ENCODE peak calls at places on chromosomes 16 and 17, in nine cellular contexts. E is mucosa of descending colon; L is AG10803; T is effector memory CD4-positive, alpha-beta T cell; R is CD8-positive, alpha-beta T cell; K is prostate gland; H is neural progenitor cell; Y is IMR-90; F is BJ. B is an unnamed sample.

GRCh38 chr17:16962804-16963203 is 9.1 kb downstream of the TNFRSF13B start:
- DNase-seq in E (no peak), L (no peak), T (no peak), R (no peak), K (no peak), H (no peak), Y (no peak), F (no peak), B (no peak)

GRCh38 chr16:16166085-16166484 is 57.2 kb downstream of the ABCC6 start:
- DNase-seq in E (no peak), L (no peak), T (no peak), R (no peak), K (no peak), H (no peak), Y (no peak), F (no peak), B (no peak)

GRCh38 chr17:76104140-76104895 is 731 bp upstream of the EXOC7 start:
- DNase-seq in E (no peak), L (no peak), T (no peak), R (no peak), K (no peak), H (no peak), Y (no peak), F (no peak), B (no peak)

GRCh38 chr17:66975614-66976378 is 11.3 kb downstream of the CACNG4 start:
- DNase-seq in E (no peak), L (no peak), T (no peak), R (no peak), K (peak; percentile 45), H (peak; percentile 69), Y (no peak), F (no peak), B (no peak)

GRCh38 chr17:48054238-48055185 is 6.4 kb downstream of the NFE2L1 start:
- DNase-seq in E (no peak), L (peak; percentile 89), T (no peak), R (no peak), K (peak; percentile 87), H (peak; percentile 99), Y (peak; percentile 60), F (peak; percentile 57), B (peak; percentile 73)

GRCh38 chr16:8887952-8888560 is 5.9 kb downstream of the LITAFD start:
- DNase-seq in E (peak; percentile 41), L (peak; percentile 75), T (no peak), R (no peak), K (peak; percentile 56), H (no peak), Y (peak; percentile 78), F (peak; percentile 29), B (no peak)

GRCh38 chr16:72664122-72664479 is 383.8 kb downstream of the ZFHX3 start:
- DNase-seq in E (no peak), L (no peak), T (no peak), R (no peak), K (no peak), H (no peak), Y (peak; percentile 7), F (no peak), B (no peak)

GRCh38 chr16:3328643-3329042 is 23.3 kb downstream of the ZNF75A start:
- DNase-seq in E (peak; percentile 52), L (no peak), T (no peak), R (no peak), K (no peak), H (no peak), Y (no peak), F (no peak), B (no peak)

GRCh38 chr16:64627288-64627687 is 494.6 kb downstream of the CDH11 start:
- DNase-seq in E (no peak), L (no peak), T (no peak), R (no peak), K (no peak), H (peak; percentile 9), Y (no peak), F (no peak), B (no peak)

DNA sequence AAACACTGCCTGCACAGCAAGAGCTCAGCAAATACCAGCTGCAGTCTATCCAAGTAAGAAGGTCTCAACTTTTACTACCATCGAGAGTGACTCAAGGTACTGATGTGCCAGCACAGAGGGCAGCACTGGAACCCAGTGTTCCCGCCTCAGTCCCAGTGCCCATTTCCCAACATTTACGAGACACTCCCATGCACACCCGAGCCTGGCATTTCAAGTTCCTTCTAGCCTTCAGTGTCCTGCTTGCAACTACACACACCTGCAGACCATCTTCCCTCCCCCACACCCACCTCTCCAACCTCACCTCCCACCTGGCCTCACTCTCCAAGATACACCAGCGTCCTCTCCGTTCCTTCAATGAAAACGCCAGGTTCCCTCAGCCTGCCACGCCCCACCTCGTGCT is 3.2 kb downstream of the KLHDC4 start:
- DNase-seq in E (no peak), L (no peak), T (no peak), R (no peak), K (peak; percentile 66), H (no peak), Y (no peak), F (no peak), B (no peak)
- H3K4me3 ChIP-seq in E (no peak overlapping the region), L (no peak overlapping the region), T (no peak overlapping the region), R (no peak overlapping the region), K (no peak overlapping the region), H (no peak overlapping the region), Y (no peak overlapping the region), F (no peak overlapping the region), B (no peak overlapping the region)

GRCh38 chr16:85128079-85128837 is 16.0 kb upstream of the CIBAR2 start:
- DNase-seq in E (no peak), L (no peak), T (no peak), R (no peak), K (no peak), H (no peak), Y (no peak), F (no peak), B (no peak)

GRCh38 chr16:85124636-85125346 is 12.5 kb upstream of the CIBAR2 start:
- DNase-seq in E (no peak), L (no peak), T (no peak), R (no peak), K (no peak), H (no peak), Y (no peak), F (no peak), B (no peak)

GRCh38 chr16:85125570-85126382 is 13.5 kb upstream of the CIBAR2 start:
- DNase-seq in E (no peak), L (no peak), T (no peak), R (no peak), K (no peak), H (no peak), Y (no peak), F (no peak), B (no peak)

GRCh38 chr16:85126731-85127662 is 14.7 kb upstream of the CIBAR2 start:
- DNase-seq in E (no peak), L (peak; percentile 72), T (no peak), R (no peak), K (no peak), H (peak; percentile 69), Y (peak; percentile 93), F (no peak), B (no peak)

GRCh38 chr16:85126383-85126730 is 14.1 kb upstream of the CIBAR2 start:
- DNase-seq in E (no peak), L (no peak), T (no peak), R (no peak), K (no peak), H (no peak), Y (no peak), F (no peak), B (no peak)
- H3K4me3 ChIP-seq in E (no peak overlapping the region), L (no peak overlapping the region), T (no peak overlapping the region), R (no peak overlapping the region), K (no peak overlapping the region), H (no peak overlapping the region), Y (no peak overlapping the region), F (no peak overlapping the region), B (no peak overlapping the region)

DNA sequence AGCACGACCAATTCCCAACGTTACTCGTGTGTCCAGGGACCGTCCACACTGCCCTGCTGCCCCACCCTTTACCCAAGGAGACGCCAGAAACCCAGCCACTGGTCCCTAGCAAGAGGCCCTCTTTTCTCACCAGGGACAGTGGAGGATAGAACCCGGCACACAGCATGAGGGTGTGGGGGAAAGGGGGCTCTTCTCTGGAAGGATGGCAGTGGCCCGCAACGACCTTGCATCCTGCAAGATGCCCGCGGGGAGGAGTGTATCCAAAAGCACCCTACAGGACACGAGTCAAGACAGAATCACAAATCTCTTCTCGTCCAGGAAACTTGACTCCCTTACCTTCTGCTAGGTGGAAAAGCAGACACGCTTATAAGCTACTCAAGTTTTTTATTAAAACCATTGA is 104.0 kb downstream of the ANKRD11 start:
- DNase-seq in E (no peak), L (no peak), T (no peak), R (no peak), K (no peak), H (no peak), Y (no peak), F (no peak), B (no peak)
- H3K4me3 ChIP-seq in E (no peak overlapping the region), L (no peak overlapping the region), T (no peak overlapping the region), R (no peak overlapping the region), K (no peak overlapping the region), H (no peak overlapping the region), Y (no peak overlapping the region), F (no peak overlapping the region), B (no peak overlapping the region)

GRCh38 chr16:67965668-67966548 is 2.5 kb downstream of the SLC12A4 start:
- DNase-seq in E (no peak), L (peak; percentile 46), T (no peak), R (no peak), K (no peak), H (no peak), Y (no peak), F (no peak), B (no peak)
- H3K4me3 ChIP-seq in E (no peak overlapping the region), L (peak overlapping the region; percentile 99), T (no peak overlapping the region), R (no peak overlapping the region), K (no peak overlapping the region), H (no peak overlapping the region), Y (peak overlapping the region; percentile 100), F (peak overlapping the region; percentile 80), B (peak overlapping the region; percentile 99)

DNA sequence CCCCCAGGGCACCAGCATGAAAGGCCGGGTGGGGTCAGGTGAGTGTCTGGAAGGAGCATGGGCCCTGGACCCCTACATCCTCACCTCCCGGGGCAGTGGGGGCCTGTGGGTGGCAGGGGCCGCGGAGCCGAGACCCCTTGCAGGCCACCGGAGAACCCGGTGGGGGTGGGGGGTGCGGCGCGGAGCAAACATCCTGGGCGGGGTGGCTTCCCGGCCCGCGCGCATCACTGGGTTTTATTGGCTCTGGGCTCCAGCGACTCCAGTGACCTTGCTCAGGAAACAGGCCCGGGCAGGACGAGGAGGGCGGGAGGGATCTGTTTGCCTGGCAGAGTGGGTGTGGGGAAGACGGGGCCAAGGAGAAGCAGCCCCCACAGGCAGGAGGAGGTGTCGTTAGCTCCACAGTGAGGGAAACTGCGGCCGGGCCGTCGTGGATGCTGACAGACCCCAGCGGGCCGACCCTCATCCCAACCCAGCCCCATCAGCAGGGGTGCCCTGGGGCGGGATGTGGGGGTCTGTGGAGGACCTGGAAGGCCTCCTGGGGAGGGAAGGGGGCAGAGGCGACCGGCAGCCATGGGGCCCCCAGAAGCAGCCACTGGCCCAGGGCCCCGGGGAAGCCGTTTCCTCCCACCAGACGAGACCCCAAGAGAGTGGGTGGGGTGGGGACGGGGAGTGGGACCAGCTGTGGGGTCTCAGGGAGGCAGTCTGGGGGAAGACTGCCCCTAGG is 10.6 kb downstream of the SSTR5 start:
- DNase-seq in E (no peak), L (no peak), T (no peak), R (no peak), K (peak; percentile 77), H (no peak), Y (no peak), F (no peak), B (peak; percentile 70)
- H3K4me3 ChIP-seq in E (no peak overlapping the region), L (no peak overlapping the region), T (no peak overlapping the region), R (no peak overlapping the region), K (no peak overlapping the region), H (no peak overlapping the region), Y (no peak overlapping the region), F (no peak overlapping the region), B (no peak overlapping the region)

B was measured in upper lobe of left lung.